ENCODE peak calls at places on chromosomes 3 and 15, in seven cellular contexts. Q is Peyer's patch; B is CD8-positive, alpha-beta memory T cell; E is ovary; D is A673; S is IMR-90; R is astrocyte. L is an unnamed sample. For H3K4me1, the result is how much of the 10 kb centered on the place peaks cover.

GRCh38 chr3:114551770-114552526 is 258.1 kb downstream of the TIGIT start:
- DNase-seq in Q (no peak), S (peak), D (peak), R (peak), B (no peak), E (no peak), L (no peak)

GRCh38 chr15:79656151-79656797 is 224.1 kb downstream of the MINAR1 start:
- DNase-seq in D (no peak), B (no peak), S (no peak), Q (no peak), R (no peak), E (no peak), L (no peak)

GRCh38 chr3:32082727-32083126 is 23.7 kb upstream of the GPD1L start:
- DNase-seq in D (no peak), B (no peak), R (peak), Q (no peak), E (no peak), S (no peak), L (no peak)

GRCh38 chr15:87777054-87777498 is 479.5 kb downstream of the NTRK3 start:
- DNase-seq in Q (no peak), E (no peak), S (peak), D (no peak), R (peak), B (no peak), L (no peak)

GRCh38 chr15:34812369-34812768 is 17.0 kb upstream of the ACTC1 start:
- DNase-seq in S (peak), D (no peak), R (peak), B (no peak), E (no peak), Q (no peak), L (no peak)

GRCh38 chr15:74400313-74400850 is 32.9 kb upstream of the CYP11A1 start:
- DNase-seq in D (no peak), B (no peak), E (no peak), S (no peak), R (no peak), Q (no peak), L (no peak)

GRCh38 chr3:47261301-47261700 is 21.3 kb downstream of the KIF9 start:
- DNase-seq in Q (no peak), S (peak), D (no peak), B (no peak), E (no peak), R (no peak), L (no peak)

GRCh38 chr15:45690581-45691260 is 55.9 kb downstream of the SQOR start:
- DNase-seq in Q (no peak), S (no peak), E (no peak), B (no peak), R (no peak), D (no peak), L (peak)

GRCh38 chr3:141878812-141879211 is 2.4 kb downstream of the ATP1B3 start:
- DNase-seq in E (no peak), D (peak), S (peak), R (no peak), B (no peak), Q (no peak), L (no peak)

GRCh38 chr3:146542179-146542578 is 2.2 kb downstream of the PLSCR1 start:
- DNase-seq in D (no peak), Q (no peak), E (no peak), S (peak), R (peak), B (no peak), L (no peak)

GRCh38 chr15:83999396-84000120 is 236.0 kb upstream of the GOLGA6L4 start:
- DNase-seq in D (no peak), R (peak), S (peak), E (no peak), B (no peak), Q (no peak), L (no peak)

GRCh38 chr15:63407612-63408011 is 26.0 kb upstream of the CA12 start:
- DNase-seq in R (no peak), S (no peak), D (peak), Q (no peak), B (no peak), E (no peak), L (no peak)

GRCh38 chr3:165210132-165210531 is 13.9 kb upstream of the SLITRK3 start:
- DNase-seq in S (no peak), R (no peak), B (no peak), Q (no peak), E (no peak), D (peak), L (no peak)

GRCh38 chr3:12948891-12949711 is 107.7 kb upstream of the RPL32 start:
- DNase-seq in S (peak), Q (no peak), E (no peak), D (no peak), R (peak), B (peak), L (no peak)

GRCh38 chr3:195071011-195071728 is 199.8 kb downstream of the XXYLT1 start:
- DNase-seq in E (no peak), Q (no peak), B (no peak), S (no peak), D (no peak), R (no peak), L (no peak)

GRCh38 chr3:152557302-152557999 is 277.5 kb upstream of the P2RY1 start:
- DNase-seq in R (no peak), B (no peak), S (no peak), Q (no peak), D (no peak), E (no peak), L (no peak)

GRCh38 chr3:188608401-188608800 is 454.4 kb downstream of the LPP start:
- DNase-seq in R (no peak), Q (no peak), B (no peak), D (no peak), E (no peak), S (no peak), L (no peak)

GRCh38 chr3:114014211-114014610 is 42.1 kb downstream of the CCDC191 start:
- DNase-seq in R (no peak), B (no peak), S (no peak), E (no peak), Q (no peak), D (no peak), L (no peak)

GRCh38 chr3:147387550-147388394 is 18.6 kb downstream of the ZIC4 start:
- DNase-seq in Q (no peak), B (no peak), D (no peak), R (no peak), E (no peak), S (no peak), L (no peak)

GRCh38 chr15:87483468-87483867 is 773.1 kb downstream of the NTRK3 start:
- DNase-seq in S (no peak), B (no peak), D (no peak), E (no peak), R (no peak), Q (no peak), L (no peak)

GRCh38 chr3:112761062-112761638 is 85.5 kb downstream of the CD200R1L start:
- DNase-seq in E (no peak), B (no peak), D (no peak), S (peak), Q (no peak), R (peak), L (no peak)

GRCh38 chr15:61653110-61653509 is 407.1 kb downstream of the VPS13C start:
- DNase-seq in R (no peak), S (no peak), E (no peak), B (no peak), D (no peak), Q (no peak), L (no peak)

GRCh38 chr3:8416965-8417364 is 84.7 kb upstream of the LMCD1 start:
- DNase-seq in R (no peak), Q (no peak), S (peak), D (peak), B (no peak), E (no peak), L (peak)

GRCh38 chr15:94470492-94470891 is 239.1 kb downstream of the MCTP2 start:
- DNase-seq in D (no peak), B (no peak), E (no peak), R (no peak), Q (no peak), S (no peak), L (no peak)

DNA sequence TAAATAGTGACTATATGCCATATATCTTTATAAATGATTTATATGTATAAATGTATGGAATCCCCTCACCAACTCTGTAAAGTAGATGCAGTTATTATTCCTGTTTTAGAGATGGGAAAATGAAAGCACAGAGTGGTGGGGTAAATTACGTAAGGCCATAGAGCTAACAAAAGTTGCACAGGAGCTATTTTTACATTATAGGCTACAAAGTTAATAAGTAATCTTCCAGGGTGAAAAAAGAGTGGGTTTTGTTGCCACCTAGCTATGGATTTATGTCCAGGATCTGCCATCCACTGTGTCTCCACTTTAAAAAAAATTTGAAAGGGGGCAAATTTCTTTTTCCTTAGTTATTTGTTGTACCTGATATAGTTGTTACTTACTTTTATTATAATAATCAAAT is 235.7 kb downstream of the MCTP2 start:
- DNase-seq in Q (no peak), D (no peak), B (no peak), S (no peak), E (no peak), R (no peak), L (no peak)
- H3K4me1 ChIP-seq in Q (under half), D (under half), B (under half), S (under half), E (under half), R (under half), L (under half)

GRCh38 chr15:70101459-70102113 is 3.9 kb upstream of the TLE3 start:
- DNase-seq in Q (no peak), D (peak), S (peak), R (peak), E (peak), B (no peak), L (peak)
- H3K4me3 ChIP-seq in Q (no peak), D (peak), S (no peak), R (no peak), E (no peak), B (no peak), L (no peak)

DNA sequence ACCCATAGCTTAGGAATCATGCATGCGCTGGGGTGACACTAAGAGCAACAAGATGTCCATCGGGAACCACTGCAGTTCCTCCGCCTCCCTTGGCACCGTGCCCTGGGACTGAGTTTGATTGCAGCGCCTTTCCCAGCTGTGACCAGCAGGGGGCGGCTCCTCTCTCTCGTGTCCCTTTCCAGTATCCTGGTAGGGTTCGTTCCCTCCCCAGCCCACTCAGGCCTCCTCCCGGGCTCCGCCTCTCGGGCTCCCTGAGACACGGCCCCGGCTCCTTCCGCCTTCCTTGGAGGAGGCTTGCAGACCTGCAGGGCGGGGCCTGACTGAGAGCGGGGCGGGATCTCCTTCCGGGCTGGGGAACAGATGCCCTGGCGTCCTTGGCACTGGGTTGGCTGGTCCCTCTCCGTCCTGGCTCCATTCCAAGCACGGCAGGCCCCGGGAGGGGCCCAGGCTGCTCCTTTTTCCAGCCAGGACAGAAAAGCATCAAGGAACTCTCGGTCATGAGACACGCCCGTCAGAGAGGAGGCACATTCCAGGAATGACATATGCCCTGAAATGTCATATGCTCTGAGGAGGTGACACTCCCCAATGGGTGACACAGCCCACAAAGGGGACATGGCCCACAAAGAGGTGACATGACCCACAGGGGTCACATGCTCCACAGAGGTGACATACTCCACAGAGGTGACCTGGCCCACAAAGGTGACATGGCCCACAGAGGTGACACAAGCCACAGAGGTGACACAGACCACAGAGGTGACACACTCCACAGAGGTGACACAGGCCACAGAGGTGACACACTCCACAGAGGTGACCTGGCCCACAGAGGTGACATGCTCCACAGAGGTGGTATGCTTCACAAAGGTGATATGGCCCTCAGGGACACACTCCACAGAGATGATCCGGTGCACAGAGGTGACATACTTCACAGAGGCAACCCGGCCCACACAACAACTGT is 79.0 kb downstream of the ABHD5 start:
- DNase-seq in E (peak), Q (peak), D (peak), R (peak), B (peak), S (peak), L (peak)
- H3K27ac ChIP-seq in E (no peak), Q (peak), D (no peak), R (peak), B (peak), S (no peak), L (no peak)

DNA sequence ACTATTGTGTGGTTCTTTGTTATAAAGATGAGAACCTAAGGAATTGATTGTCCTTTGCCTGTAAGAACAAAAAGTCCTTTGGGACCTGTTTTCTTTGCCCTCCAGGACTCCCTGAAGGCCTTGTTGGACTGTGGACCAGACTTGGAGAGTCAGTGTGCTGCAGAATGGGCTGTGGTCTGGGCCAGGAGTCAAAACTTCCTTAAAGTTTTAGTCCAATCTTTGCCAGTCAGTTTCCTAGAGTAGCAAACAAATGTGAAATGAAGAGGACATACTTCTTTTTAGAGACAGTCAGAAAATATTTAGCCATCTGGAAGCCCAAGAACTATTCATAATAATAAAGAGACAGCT is 45.4 kb downstream of the PDE8A start:
- DNase-seq in E (no peak), S (no peak), B (no peak), D (no peak), R (no peak), Q (no peak), L (no peak)
- H3K4me1 ChIP-seq in E (under half), S (under half), B (under half), D (half or more), R (under half), Q (under half), L (under half)

GRCh38 chr3:16480861-16481569 is 32.5 kb downstream of the RFTN1 start:
- DNase-seq in Q (no peak), D (peak), B (peak), R (peak), S (peak), E (no peak), L (no peak)

GRCh38 chr3:16481570-16481897 is 32.0 kb downstream of the RFTN1 start:
- DNase-seq in B (no peak), D (peak), Q (no peak), E (no peak), R (no peak), S (no peak), L (no peak)

GRCh38 chr3:16482194-16482769 is 31.2 kb downstream of the RFTN1 start:
- DNase-seq in D (no peak), E (no peak), S (no peak), R (no peak), B (no peak), Q (no peak), L (no peak)

GRCh38 chr3:16484216-16484615 is 29.3 kb downstream of the RFTN1 start:
- DNase-seq in D (no peak), E (peak), B (no peak), S (peak), Q (no peak), R (peak), L (no peak)

GRCh38 chr3:16482770-16483531 is 30.5 kb downstream of the RFTN1 start:
- DNase-seq in R (no peak), E (no peak), Q (peak), B (peak), S (peak), D (no peak), L (peak)
- H3K4me3 ChIP-seq in R (no peak), E (no peak), Q (no peak), B (peak), S (no peak), D (no peak), L (peak)

GRCh38 chr3:179682681-179683080 is 29.8 kb downstream of the USP13 start:
- DNase-seq in E (no peak), B (no peak), S (no peak), D (no peak), R (no peak), Q (no peak), L (no peak)
- H3K27ac ChIP-seq in E (no peak), B (no peak), S (no peak), D (no peak), R (no peak), Q (no peak), L (no peak)

GRCh38 chr3:172283848-172284357 is 164.4 kb downstream of the GHSR start:
- DNase-seq in Q (no peak), R (no peak), E (no peak), D (no peak), B (no peak), S (no peak), L (no peak)

GRCh38 chr3:172280406-172281051 is 167.7 kb downstream of the GHSR start:
- DNase-seq in R (peak), S (peak), B (no peak), D (peak), E (no peak), Q (no peak), L (no peak)

GRCh38 chr3:172282850-172283249 is 165.4 kb downstream of the GHSR start:
- DNase-seq in B (no peak), Q (no peak), R (no peak), E (no peak), D (no peak), S (no peak), L (no peak)

GRCh38 chr3:172279974-172280373 is 168.3 kb downstream of the GHSR start:
- DNase-seq in S (no peak), D (no peak), E (no peak), R (no peak), B (no peak), Q (no peak), L (no peak)

DNA sequence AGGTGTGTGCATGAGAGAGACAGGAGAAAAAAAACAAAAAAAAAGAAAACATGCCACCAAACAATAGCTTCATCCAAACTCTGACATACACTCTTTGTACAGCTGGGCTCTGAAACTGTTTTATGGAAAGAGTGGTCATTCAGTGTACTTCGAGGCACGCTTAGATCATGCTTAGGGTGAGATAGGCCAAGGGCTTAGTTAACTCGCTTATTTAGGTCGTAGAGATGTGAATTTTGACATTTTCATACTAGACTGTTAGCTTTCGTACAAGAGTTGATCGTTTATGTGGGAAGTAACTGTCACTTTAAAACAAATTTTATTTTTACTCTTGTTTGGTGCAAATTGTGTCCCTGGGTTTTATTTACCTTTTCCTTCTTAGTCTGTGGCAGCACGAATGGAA is 166.4 kb downstream of the GHSR start:
- DNase-seq in E (no peak), B (no peak), R (no peak), D (no peak), Q (no peak), S (no peak), L (no peak)
- H3K4me1 ChIP-seq in E (under half), B (under half), R (under half), D (under half), Q (under half), S (under half), L (under half)

DNA sequence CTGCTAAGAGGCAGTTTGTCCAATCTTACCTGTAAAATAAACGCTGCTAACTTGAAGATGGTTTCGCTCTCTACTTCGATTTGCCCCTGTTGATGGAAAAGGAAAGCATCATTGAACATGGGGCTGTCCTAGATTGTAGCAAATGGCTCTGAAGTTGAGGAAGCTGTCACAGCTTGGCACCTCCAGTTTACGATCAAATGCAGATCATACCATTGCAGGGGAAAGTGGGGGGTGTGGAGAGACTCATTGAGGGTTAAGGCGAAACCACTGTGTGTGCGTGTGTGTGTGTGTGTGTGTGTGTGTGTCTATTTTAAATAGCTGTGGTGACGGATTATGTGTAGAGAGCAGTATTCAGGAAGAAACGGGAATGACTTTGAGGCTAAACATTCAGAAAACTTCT is 127.6 kb upstream of the LMOD3 start:
- DNase-seq in D (peak), Q (no peak), R (peak), B (peak), S (no peak), E (no peak), L (no peak)
- H3K4me3 ChIP-seq in D (no peak), Q (peak), R (peak), B (no peak), S (no peak), E (peak), L (no peak)

GRCh38 chr15:72967397-72967796 is 84.9 kb upstream of the NEO1 start:
- DNase-seq in D (no peak), S (no peak), E (no peak), B (peak), Q (no peak), R (no peak), L (no peak)
- H3K27ac ChIP-seq in D (no peak), S (no peak), E (no peak), B (no peak), Q (no peak), R (no peak), L (no peak)

GRCh38 chr15:60423540-60423939 is 25.8 kb upstream of the ANXA2 start:
- DNase-seq in Q (no peak), B (no peak), R (peak), S (peak), D (peak), E (no peak), L (no peak)

GRCh38 chr15:60424006-60424405 is 26.2 kb upstream of the ANXA2 start:
- DNase-seq in E (no peak), D (no peak), B (no peak), Q (no peak), S (no peak), R (no peak), L (no peak)

GRCh38 chr15:60420322-60420721 is 22.5 kb upstream of the ANXA2 start:
- DNase-seq in S (no peak), E (no peak), D (no peak), Q (no peak), R (no peak), B (no peak), L (no peak)

GRCh38 chr15:60419752-60420151 is 22.0 kb upstream of the ANXA2 start:
- DNase-seq in B (no peak), D (no peak), E (no peak), S (peak), Q (no peak), R (peak), L (no peak)

GRCh38 chr15:60421544-60421943 is 23.8 kb upstream of the ANXA2 start:
- DNase-seq in S (peak), R (peak), E (no peak), Q (no peak), D (no peak), B (no peak), L (no peak)
- H3K4me1 ChIP-seq in S (under half), R (under half), E (under half), Q (under half), D (under half), B (under half), L (under half)